ENCODE peak calls at places on chromosomes 2 and 18, in four cellular contexts. G, H, U and M are unnamed samples.

GRCh38 chr2:29370581-29371125 is 255.4 kb downstream of the CLIP4 start:
- DNase-seq in G (no peak), H (no peak), U (no peak), M (no peak)

GRCh38 chr2:86686905-86687304 is 33.2 kb upstream of the RMND5A start:
- DNase-seq in G (no peak), H (no peak), U (no peak), M (no peak)

GRCh38 chr2:17309741-17310339 is 208.4 kb downstream of the RAD51AP2 start:
- DNase-seq in G (peak; percentile 49), H (peak; percentile 60), U (peak; percentile 31), M (peak; percentile 39)

GRCh38 chr2:58137221-58137620 is 90.6 kb downstream of the VRK2 start:
- DNase-seq in G (peak; percentile 68), H (peak; percentile 49), U (no peak), M (peak; percentile 85)

GRCh38 chr2:45922577-45922988 is 271.1 kb downstream of the PRKCE start:
- DNase-seq in G (peak; percentile 79), H (peak; percentile 48), U (peak; percentile 33), M (peak; percentile 65)

GRCh38 chr18:4854664-4855063 is 342.4 kb downstream of the AKAIN1 start:
- DNase-seq in G (no peak), H (no peak), U (no peak), M (no peak)

GRCh38 chr2:219142329-219142728 is 18.3 kb downstream of the NHEJ1 start:
- DNase-seq in G (peak; percentile 67), H (peak; percentile 92), U (peak; percentile 74), M (peak; percentile 68)

GRCh38 chr18:56188521-56188920 is 449.9 kb downstream of the TXNL1 start:
- DNase-seq in G (no peak), H (no peak), U (no peak), M (no peak)

GRCh38 chr2:240418311-240418710 is 17.2 kb upstream of the GPC1 start:
- DNase-seq in G (no peak), H (no peak), U (no peak), M (no peak)

GRCh38 chr2:127455566-127456493 is 37.6 kb downstream of the PROC start:
- DNase-seq in G (no peak), H (no peak), U (no peak), M (no peak)

GRCh38 chr2:162037028-162037795 is 36.8 kb downstream of the DPP4 start:
- DNase-seq in G (no peak), H (no peak), U (no peak), M (no peak)

GRCh38 chr18:5975111-5975622 is 79.8 kb upstream of the TMEM200C start:
- DNase-seq in G (peak; percentile 89), H (peak; percentile 74), U (no peak), M (peak; percentile 92)

GRCh38 chr2:44135771-44136170 is 32.9 kb upstream of the PPM1B start:
- DNase-seq in G (peak; percentile 75), H (no peak), U (no peak), M (peak; percentile 55)

GRCh38 chr18:23627964-23628363 is 34.7 kb downstream of the ANKRD29 start:
- DNase-seq in G (no peak), H (peak; percentile 11), U (no peak), M (no peak)

GRCh38 chr2:141490886-141491285 is 639.9 kb downstream of the LRP1B start:
- DNase-seq in G (peak; percentile 12), H (peak; percentile 12), U (no peak), M (no peak)

GRCh38 chr18:43007365-43007764 is 108.1 kb downstream of the RIT2 start:
- DNase-seq in G (no peak), H (no peak), U (no peak), M (peak; percentile 42)

GRCh38 chr2:119996148-119996547 is 16.7 kb upstream of the EPB41L5 start:
- DNase-seq in G (peak; percentile 20), H (no peak), U (no peak), M (no peak)

GRCh38 chr2:159516241-159516758 is 100.0 kb downstream of the BAZ2B start:
- DNase-seq in G (peak; percentile 17), H (peak; percentile 69), U (peak; percentile 9), M (peak; percentile 39)

GRCh38 chr18:36349552-36349951 is 52.0 kb downstream of the FHOD3 start:
- DNase-seq in G (peak; percentile 8), H (peak; percentile 4), U (no peak), M (no peak)

GRCh38 chr18:36350839-36351474 is 53.4 kb downstream of the FHOD3 start:
- DNase-seq in G (no peak), H (no peak), U (no peak), M (no peak)

GRCh38 chr18:36348331-36348730 is 50.8 kb downstream of the FHOD3 start:
- DNase-seq in G (no peak), H (no peak), U (no peak), M (no peak)

GRCh38 chr18:36348971-36349417 is 51.5 kb downstream of the FHOD3 start:
- DNase-seq in G (no peak), H (no peak), U (no peak), M (no peak)

GRCh38 chr18:36350211-36350610 is 52.7 kb downstream of the FHOD3 start:
- DNase-seq in G (no peak), H (no peak), U (no peak), M (no peak)
- H4K20me1 ChIP-seq in G (no peaks in the 10 kb centered on the region), H (no peaks in the 10 kb centered on the region), U (no peaks in the 10 kb centered on the region), M (no peaks in the 10 kb centered on the region)

GRCh38 chr2:190655570-190655969 is 6.7 kb downstream of the NAB1 start:
- DNase-seq in G (no peak), H (no peak), U (no peak), M (no peak)
- H4K20me1 ChIP-seq in G (peaks cover 36% of the 10 kb centered on the region), H (no peaks in the 10 kb centered on the region), U (no peaks in the 10 kb centered on the region), M (peaks cover 74% of the 10 kb centered on the region)

DNA sequence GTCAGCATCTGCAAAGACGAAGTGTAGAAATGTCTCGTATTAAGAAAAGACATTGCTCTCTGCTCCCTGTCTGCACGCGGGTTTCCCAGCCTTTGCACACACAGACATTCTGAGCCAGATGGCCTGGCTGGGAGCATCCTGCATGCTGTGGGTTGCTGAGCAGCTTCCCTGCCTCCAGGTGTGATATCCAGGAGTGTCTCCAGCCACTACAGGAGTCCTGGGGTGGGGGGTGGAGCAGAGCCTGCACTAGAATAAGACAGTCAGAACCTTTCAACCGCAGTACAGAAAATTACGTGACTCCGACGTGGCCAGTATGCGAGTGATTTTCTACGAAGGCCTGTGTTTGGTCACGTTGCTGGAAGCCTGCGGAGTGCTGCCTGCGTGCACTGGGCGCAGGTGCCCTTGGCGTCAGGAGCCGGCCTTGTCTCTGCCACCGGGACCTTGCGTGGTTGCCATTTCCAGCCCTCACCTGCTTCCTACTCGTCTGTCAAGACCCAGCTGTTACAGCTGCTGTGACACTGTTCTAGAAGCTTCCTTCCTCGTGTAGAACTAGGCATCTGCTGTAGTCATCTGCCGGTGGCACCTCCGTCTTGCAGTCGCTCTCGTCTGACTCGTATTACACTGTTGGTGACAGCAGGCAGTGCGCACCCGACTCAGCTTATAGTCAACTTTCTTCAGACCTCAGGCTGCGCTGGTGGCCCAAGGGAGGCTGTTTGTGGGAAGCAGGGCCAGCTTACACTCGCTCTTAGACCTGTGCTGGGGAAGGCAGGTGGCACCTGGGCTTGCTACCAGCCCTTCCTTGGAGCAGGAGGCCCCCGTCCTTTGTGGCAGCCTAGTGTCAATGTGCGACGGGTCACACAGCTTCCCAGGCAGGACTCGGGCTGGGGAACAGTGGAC is 11.2 kb downstream of the CTDP1 start:
- DNase-seq in G (no peak), H (no peak), U (no peak), M (no peak)
- H4K20me1 ChIP-seq in G (peaks cover 68% of the 10 kb centered on the region), H (peaks cover 8% of the 10 kb centered on the region), U (peaks cover 42% of the 10 kb centered on the region), M (peaks cover 79% of the 10 kb centered on the region)

DNA sequence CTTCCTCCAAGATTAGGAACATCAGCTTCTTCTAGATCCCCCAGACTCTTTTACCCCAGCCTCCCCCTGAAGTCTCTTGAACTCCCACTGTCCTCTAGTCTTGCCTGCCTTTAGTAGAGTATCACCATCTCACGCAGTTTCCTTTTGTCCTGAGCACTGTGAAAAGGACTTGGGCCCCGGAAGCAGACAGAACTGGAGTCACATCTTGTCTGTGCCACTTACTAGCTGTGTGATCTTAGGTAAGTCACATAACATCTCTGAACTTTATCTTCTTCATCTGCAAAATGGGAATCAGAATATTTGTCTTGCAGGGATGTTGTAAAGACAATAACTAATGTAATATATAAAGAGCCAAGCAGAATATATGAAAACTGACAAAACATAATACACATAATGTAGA is 8.4 kb upstream of the TRABD2A start:
- DNase-seq in G (no peak), H (no peak), U (no peak), M (no peak)
- H4K20me1 ChIP-seq in G (no peaks in the 10 kb centered on the region), H (no peaks in the 10 kb centered on the region), U (no peaks in the 10 kb centered on the region), M (no peaks in the 10 kb centered on the region)

GRCh38 chr2:136505462-136505861 is 259.9 kb upstream of the THSD7B start:
- DNase-seq in G (no peak), H (no peak), U (no peak), M (no peak)

DNA sequence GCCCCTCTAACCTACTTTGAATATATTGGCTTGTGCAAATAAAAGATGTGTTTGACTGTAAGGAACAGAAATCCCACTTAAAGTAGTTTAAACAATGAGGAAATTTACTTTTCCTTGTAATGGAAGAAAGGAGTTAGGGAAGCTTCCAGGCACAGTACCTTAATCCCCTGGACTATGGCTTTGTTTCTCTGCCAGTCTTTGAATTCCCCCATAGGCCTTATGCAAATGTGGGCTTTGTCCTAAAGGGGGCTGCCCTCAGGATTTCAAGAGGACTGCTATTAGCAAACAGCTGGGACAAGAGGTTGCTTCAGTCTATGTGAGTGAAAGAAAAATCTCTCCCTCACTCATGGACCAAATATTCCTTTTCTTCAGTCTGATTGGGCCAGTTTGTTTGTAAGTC is 255.1 kb upstream of the THSD7B start:
- DNase-seq in G (no peak), H (no peak), U (no peak), M (no peak)
- H4K20me1 ChIP-seq in G (no peaks in the 10 kb centered on the region), H (no peaks in the 10 kb centered on the region), U (no peaks in the 10 kb centered on the region), M (no peaks in the 10 kb centered on the region)

GRCh38 chr2:183026424-183026823 is 11.8 kb downstream of the NCKAP1 start:
- DNase-seq in G (no peak), H (no peak), U (no peak), M (no peak)
- H4K20me1 ChIP-seq in G (peaks cover 69% of the 10 kb centered on the region), H (peaks cover 47% of the 10 kb centered on the region), U (peaks cover 92% of the 10 kb centered on the region), M (peaks cover 87% of the 10 kb centered on the region)

DNA sequence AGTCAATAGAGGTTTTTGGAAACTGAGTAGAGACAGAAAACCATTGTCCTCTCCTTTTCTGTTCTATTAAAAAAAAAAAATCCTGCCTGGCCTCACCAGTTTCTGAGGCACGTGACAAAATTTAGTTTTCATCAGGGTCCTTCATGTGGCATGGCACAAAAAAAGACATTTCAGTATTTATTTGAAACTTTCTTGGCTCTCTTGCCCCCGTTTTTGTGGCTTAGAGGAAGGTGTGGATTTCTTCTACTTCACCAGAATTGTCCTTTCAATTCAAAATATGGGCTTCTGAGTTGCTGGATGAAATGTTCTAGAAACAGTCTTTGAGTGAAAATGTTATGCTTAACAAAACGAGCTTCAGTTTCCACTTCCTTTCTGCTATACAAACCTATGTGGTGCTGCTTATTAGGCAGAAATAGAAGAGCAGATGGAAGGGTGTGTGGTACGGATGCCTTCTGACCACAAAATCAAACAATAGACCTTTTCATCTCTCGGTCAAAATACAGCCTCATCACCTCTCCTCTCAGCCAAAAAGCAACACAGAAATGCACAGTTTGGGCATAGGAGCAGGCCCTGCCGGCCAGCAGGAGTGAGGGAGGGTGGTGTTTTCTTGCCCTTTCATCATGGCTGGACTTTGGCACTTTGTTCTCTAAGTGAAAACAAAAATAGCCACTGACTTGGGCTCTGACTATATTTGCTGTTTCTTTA is 89.2 kb downstream of the SH3RF3 start:
- DNase-seq in G (peak; percentile 75), H (peak; percentile 46), U (no peak), M (peak; percentile 73)
- H4K20me1 ChIP-seq in G (peaks cover 44% of the 10 kb centered on the region), H (no peaks in the 10 kb centered on the region), U (no peaks in the 10 kb centered on the region), M (peaks cover 72% of the 10 kb centered on the region)

DNA sequence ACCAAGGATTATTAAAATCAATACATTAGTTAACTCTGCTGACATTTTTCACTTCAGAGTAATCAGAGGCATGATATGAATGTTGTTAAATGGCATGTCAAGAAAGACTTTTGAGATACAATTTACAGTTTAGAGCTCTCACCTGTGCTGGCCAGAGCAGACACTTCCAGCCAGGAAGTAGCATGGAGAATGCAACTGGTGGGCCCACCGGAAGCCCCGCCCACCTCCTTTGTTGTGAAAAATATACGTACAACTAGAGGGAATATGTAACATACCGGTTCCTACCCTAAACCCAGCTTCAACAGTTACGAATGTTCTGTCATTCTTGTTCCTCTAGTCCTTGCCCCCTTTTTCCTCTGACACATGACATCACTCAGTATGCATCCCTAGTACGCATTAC is 70.3 kb upstream of the ITM2C start:
- DNase-seq in G (peak; percentile 19), H (peak; percentile 43), U (peak; percentile 44), M (no peak)
- H4K20me1 ChIP-seq in G (peaks cover 4% of the 10 kb centered on the region), H (no peaks in the 10 kb centered on the region), U (no peaks in the 10 kb centered on the region), M (peaks cover 19% of the 10 kb centered on the region)